ENCODE peak calls at places on chromosome 3, in five cellular contexts. Z, L, Q, V and W are unnamed samples.

GRCh38 chr3:78839710-78840109 is 928.1 kb downstream of the ROBO1 start:
- DNase-seq in Z (no peak), L (no peak), Q (no peak), V (no peak), W (no peak)

GRCh38 chr3:47578119-47578630 is 490 bp downstream of the CSPG5 start:
- DNase-seq in Z (peak; percentile 87), L (no peak), Q (no peak), V (no peak), W (peak; percentile 78)

GRCh38 chr3:161423911-161424522 is 52.7 kb upstream of the SPTSSB start:
- DNase-seq in Z (no peak), L (no peak), Q (no peak), V (no peak), W (peak; percentile 22)

GRCh38 chr3:65170357-65171090 is 482.7 kb upstream of the ADAMTS9 start:
- DNase-seq in Z (peak; percentile 94), L (peak; percentile 84), Q (peak; percentile 98), V (peak; percentile 76), W (peak; percentile 14)

GRCh38 chr3:157865449-157865862 is 240.8 kb downstream of the SHOX2 start:
- DNase-seq in Z (no peak), L (no peak), Q (no peak), V (no peak), W (peak; percentile 80)

GRCh38 chr3:81799403-81799802 is 38.0 kb upstream of the GBE1 start:
- DNase-seq in Z (no peak), L (no peak), Q (no peak), V (no peak), W (no peak)

GRCh38 chr3:169668957-169669681 is 5.6 kb upstream of the MECOM start:
- DNase-seq in Z (peak; percentile 87), L (no peak), Q (peak; percentile 70), V (peak; percentile 51), W (peak; percentile 77)

GRCh38 chr3:192237992-192238608 is 489.2 kb downstream of the FGF12 start:
- DNase-seq in Z (no peak), L (no peak), Q (no peak), V (no peak), W (no peak)

GRCh38 chr3:99805160-99805559 is 12.5 kb upstream of the CMSS1 start:
- DNase-seq in Z (no peak), L (no peak), Q (no peak), V (no peak), W (no peak)

GRCh38 chr3:14640157-14640562 is 11.4 kb upstream of the CCDC174 start:
- DNase-seq in Z (no peak), L (no peak), Q (no peak), V (no peak), W (no peak)

GRCh38 chr3:156594229-156594683 is 39.3 kb upstream of the SSR3 start:
- DNase-seq in Z (no peak), L (no peak), Q (no peak), V (no peak), W (no peak)

GRCh38 chr3:183988216-183988790 is 29.4 kb downstream of the ABCC5 start:
- DNase-seq in Z (no peak), L (no peak), Q (no peak), V (no peak), W (no peak)

GRCh38 chr3:14245240-14245639 is 66.6 kb downstream of the LSM3 start:
- DNase-seq in Z (no peak), L (no peak), Q (no peak), V (no peak), W (no peak)

GRCh38 chr3:197450295-197450694 is 105.5 kb downstream of the BDH1 start:
- DNase-seq in Z (no peak), L (no peak), Q (peak; percentile 1), V (no peak), W (no peak)

GRCh38 chr3:149765762-149766334 is 13.6 kb upstream of the COMMD2 start:
- DNase-seq in Z (no peak), L (no peak), Q (no peak), V (no peak), W (peak; percentile 17)

GRCh38 chr3:109336272-109336957 is 931 bp downstream of the DPPA4 start:
- DNase-seq in Z (no peak), L (no peak), Q (no peak), V (peak; percentile 26), W (no peak)

GRCh38 chr3:107061466-107061865 is 315.8 kb upstream of the CCDC54 start:
- DNase-seq in Z (no peak), L (no peak), Q (no peak), V (no peak), W (no peak)

GRCh38 chr3:141371882-141372281 is 3.6 kb downstream of the ZBTB38 start:
- DNase-seq in Z (no peak), L (no peak), Q (no peak), V (no peak), W (no peak)

GRCh38 chr3:196688349-196688748 is 23.7 kb downstream of the CEP19 start:
- DNase-seq in Z (peak; percentile 88), L (no peak), Q (peak; percentile 69), V (peak; percentile 44), W (no peak)

GRCh38 chr3:13812039-13812438 is 67.8 kb downstream of the WNT7A start:
- DNase-seq in Z (no peak), L (no peak), Q (no peak), V (no peak), W (no peak)

GRCh38 chr3:44996556-44996969 is 20.5 kb downstream of the EXOSC7 start:
- DNase-seq in Z (no peak), L (no peak), Q (peak; percentile 27), V (no peak), W (no peak)

GRCh38 chr3:145678401-145678800 is 482.6 kb downstream of the PLOD2 start:
- DNase-seq in Z (no peak), L (no peak), Q (no peak), V (no peak), W (no peak)

GRCh38 chr3:20574746-20575145 is 388.7 kb upstream of the SGO1 start:
- DNase-seq in Z (no peak), L (no peak), Q (no peak), V (no peak), W (no peak)

GRCh38 chr3:71262368-71263265 is 320.9 kb downstream of the FOXP1 start:
- DNase-seq in Z (no peak), L (no peak), Q (no peak), V (peak; percentile 34), W (no peak)

GRCh38 chr3:17631617-17632016 is 110.8 kb downstream of the TBC1D5 start:
- DNase-seq in Z (no peak), L (no peak), Q (no peak), V (no peak), W (no peak)

DNA sequence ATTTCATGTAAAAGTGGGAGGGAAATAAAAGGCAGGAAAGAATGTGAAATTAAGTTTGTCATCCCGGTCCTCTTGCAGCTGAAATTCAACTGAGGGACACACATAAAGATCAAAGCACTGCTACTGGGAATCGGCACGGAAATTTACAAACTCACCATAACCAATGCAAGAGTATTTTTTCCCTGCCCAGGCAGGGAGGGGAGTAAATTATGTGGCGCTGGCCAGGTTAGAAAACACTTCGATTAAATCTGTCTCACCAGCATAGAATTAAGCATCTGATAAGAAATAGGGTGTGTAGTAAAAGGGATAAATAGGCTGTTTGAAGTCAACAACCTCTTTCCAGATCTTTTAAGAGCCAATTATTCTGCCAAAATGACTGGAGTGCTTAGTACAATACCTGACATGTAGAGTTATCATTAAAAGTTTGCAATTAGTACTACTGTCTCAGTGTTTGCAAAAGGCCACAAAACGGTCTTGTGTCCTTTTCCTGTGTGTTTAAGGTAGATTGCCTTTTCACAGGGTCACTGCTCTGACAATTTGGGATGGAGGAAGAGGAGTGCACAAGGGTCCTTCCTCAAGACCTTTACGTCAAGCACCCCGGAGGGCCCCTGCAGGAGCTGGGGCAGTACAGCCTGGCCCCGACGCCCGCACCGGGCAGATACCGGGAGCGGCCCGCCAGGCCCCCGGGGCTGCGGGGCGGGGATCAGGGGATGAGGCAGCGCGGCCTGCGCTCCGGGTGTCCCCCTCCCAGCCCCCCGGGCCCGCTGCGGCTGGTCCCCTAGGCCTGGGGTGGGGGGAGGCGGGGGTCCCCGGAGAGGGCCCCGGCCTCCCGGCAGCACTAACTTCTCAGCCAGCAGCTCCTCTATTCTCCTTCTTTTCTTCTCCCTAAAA is 651 bp downstream of the UBA3 start:
- DNase-seq in Z (no peak), L (no peak), Q (no peak), V (no peak), W (peak; percentile 52)
- TF ChIP-seq POLR2A in Z (no peak), L (no peak), Q (no peak), V (no peak), W (no peak)

GRCh38 chr3:174441588-174442316 is 417.4 kb upstream of the NAALADL2 start:
- DNase-seq in Z (no peak), L (no peak), Q (no peak), V (no peak), W (peak; percentile 33)

GRCh38 chr3:174440741-174441587 is 418.2 kb upstream of the NAALADL2 start:
- DNase-seq in Z (peak; percentile 96), L (peak; percentile 83), Q (peak; percentile 94), V (peak; percentile 83), W (peak; percentile 91)

GRCh38 chr3:174438501-174439156 is 420.5 kb upstream of the NAALADL2 start:
- DNase-seq in Z (no peak), L (no peak), Q (no peak), V (no peak), W (no peak)

GRCh38 chr3:174440350-174440716 is 418.8 kb upstream of the NAALADL2 start:
- DNase-seq in Z (no peak), L (no peak), Q (peak; percentile 72), V (no peak), W (peak; percentile 61)

GRCh38 chr3:174439621-174440349 is 419.3 kb upstream of the NAALADL2 start:
- DNase-seq in Z (no peak), L (peak; percentile 27), Q (peak; percentile 72), V (no peak), W (peak; percentile 34)
- TF ChIP-seq POLR2A in Z (no peak), L (no peak), Q (no peak), V (no peak), W (no peak)

GRCh38 chr3:105367406-105368213 is 901 bp downstream of the ALCAM start:
- DNase-seq in Z (peak; percentile 93), L (peak; percentile 55), Q (peak; percentile 83), V (peak; percentile 76), W (peak; percentile 2)
- TF ChIP-seq POLR2A in Z (no peak), L (no peak), Q (no peak), V (no peak), W (no peak)

GRCh38 chr3:53238051-53238850 is 17.6 kb downstream of the TKT start:
- DNase-seq in Z (no peak), L (peak; percentile 35), Q (no peak), V (peak; percentile 69), W (peak; percentile 18)

GRCh38 chr3:53235545-53235944 is 20.3 kb downstream of the TKT start:
- DNase-seq in Z (no peak), L (no peak), Q (no peak), V (no peak), W (no peak)

GRCh38 chr3:53234841-53235232 is 21.0 kb downstream of the TKT start:
- DNase-seq in Z (no peak), L (no peak), Q (no peak), V (no peak), W (no peak)

GRCh38 chr3:53234130-53234840 is 21.5 kb downstream of the TKT start:
- DNase-seq in Z (no peak), L (no peak), Q (no peak), V (no peak), W (no peak)

GRCh38 chr3:53236112-53236841 is 19.5 kb downstream of the TKT start:
- DNase-seq in Z (no peak), L (no peak), Q (peak; percentile 86), V (peak; percentile 91), W (peak; percentile 92)
- TF ChIP-seq POLR2A in Z (no peak), L (no peak), Q (no peak), V (no peak), W (no peak)

GRCh38 chr3:154135511-154136173 is 14.5 kb downstream of the ARHGEF26 start:
- DNase-seq in Z (no peak), L (no peak), Q (no peak), V (no peak), W (no peak)
- TF ChIP-seq POLR2A in Z (no peak), L (no peak), Q (no peak), V (no peak), W (no peak)